ENCODE peak calls at places on chromosomes 3 and 15, in six cellular contexts. One of them, this sample, is unnamed.

GRCh38 chr3:138336454-138336853 is 6.8 kb upstream of the NME9 start:
- DNase-seq in K562: no peak
- DNase-seq in GM12878: no peak
- DNase-seq in HepG2: no peak
- DNase-seq in H1: no peak
- DNase-seq in SK-N-SH: no peak
- DNase-seq in this sample: no peak

GRCh38 chr3:194333212-194333980 is 17.7 kb downstream of the CPN2 start:
- DNase-seq in K562: peak; percentile 79
- DNase-seq in GM12878: no peak
- DNase-seq in HepG2: peak; percentile 77
- DNase-seq in H1: peak; percentile 50
- DNase-seq in SK-N-SH: peak; percentile 90
- DNase-seq in this sample: no peak

GRCh38 chr3:170038434-170039110 is 777 bp downstream of the GPR160 start:
- DNase-seq in K562: no peak
- DNase-seq in GM12878: no peak
- DNase-seq in HepG2: no peak
- DNase-seq in H1: peak; percentile 36
- DNase-seq in SK-N-SH: no peak
- DNase-seq in this sample: peak; percentile 74

GRCh38 chr3:29183346-29184087 is 97.4 kb upstream of the RBMS3 start:
- DNase-seq in K562: no peak
- DNase-seq in GM12878: no peak
- DNase-seq in HepG2: no peak
- DNase-seq in H1: no peak
- DNase-seq in SK-N-SH: no peak
- DNase-seq in this sample: no peak

GRCh38 chr15:64825431-64826294 is at the start of gene PIF1:
- DNase-seq in K562: peak; percentile 95
- DNase-seq in GM12878: peak; percentile 98
- DNase-seq in HepG2: peak; percentile 98
- DNase-seq in H1: peak; percentile 85
- DNase-seq in SK-N-SH: peak; percentile 94
- DNase-seq in this sample: peak; percentile 94

GRCh38 chr3:109224333-109224732 is 87.8 kb downstream of the C3orf85 start:
- DNase-seq in K562: peak; percentile 3
- DNase-seq in GM12878: no peak
- DNase-seq in HepG2: peak; percentile 12
- DNase-seq in H1: peak; percentile 36
- DNase-seq in SK-N-SH: no peak
- DNase-seq in this sample: no peak

GRCh38 chr3:55458398-55458797 is 28.7 kb downstream of the WNT5A start:
- DNase-seq in K562: no peak
- DNase-seq in GM12878: no peak
- DNase-seq in HepG2: no peak
- DNase-seq in H1: no peak
- DNase-seq in SK-N-SH: no peak
- DNase-seq in this sample: no peak

GRCh38 chr3:36942632-36943248 is 2.1 kb downstream of the TRANK1 start:
- DNase-seq in K562: no peak
- DNase-seq in GM12878: no peak
- DNase-seq in HepG2: no peak
- DNase-seq in H1: no peak
- DNase-seq in SK-N-SH: no peak
- DNase-seq in this sample: no peak

GRCh38 chr3:98797905-98798304 is 34.8 kb downstream of the ST3GAL6 start:
- DNase-seq in K562: no peak
- DNase-seq in GM12878: no peak
- DNase-seq in HepG2: no peak
- DNase-seq in H1: no peak
- DNase-seq in SK-N-SH: no peak
- DNase-seq in this sample: no peak

GRCh38 chr3:12910356-12911099 is 69.2 kb upstream of the RPL32 start:
- DNase-seq in K562: no peak
- DNase-seq in GM12878: no peak
- DNase-seq in HepG2: no peak
- DNase-seq in H1: no peak
- DNase-seq in SK-N-SH: no peak
- DNase-seq in this sample: no peak

GRCh38 chr15:42194502-42194901 is 13.6 kb downstream of the VPS39 start:
- DNase-seq in K562: no peak
- DNase-seq in GM12878: no peak
- DNase-seq in HepG2: peak; percentile 82
- DNase-seq in H1: no peak
- DNase-seq in SK-N-SH: no peak
- DNase-seq in this sample: peak; percentile 61

GRCh38 chr3:124267406-124267805 is 275.5 kb upstream of the ROPN1 start:
- DNase-seq in K562: no peak
- DNase-seq in GM12878: no peak
- DNase-seq in HepG2: no peak
- DNase-seq in H1: no peak
- DNase-seq in SK-N-SH: no peak
- DNase-seq in this sample: no peak

GRCh38 chr3:142657033-142657432 is 60.8 kb downstream of the PLS1 start:
- DNase-seq in K562: no peak
- DNase-seq in GM12878: no peak
- DNase-seq in HepG2: no peak
- DNase-seq in H1: no peak
- DNase-seq in SK-N-SH: no peak
- DNase-seq in this sample: no peak

GRCh38 chr15:44537728-44538240 is 837 bp downstream of the EIF3J start:
- DNase-seq in K562: peak; percentile 50
- DNase-seq in GM12878: no peak
- DNase-seq in HepG2: peak; percentile 49
- DNase-seq in H1: no peak
- DNase-seq in SK-N-SH: peak; percentile 33
- DNase-seq in this sample: peak; percentile 12

GRCh38 chr3:58204713-58205112 is 6.1 kb downstream of the DNASE1L3 start:
- DNase-seq in K562: no peak
- DNase-seq in GM12878: no peak
- DNase-seq in HepG2: no peak
- DNase-seq in H1: no peak
- DNase-seq in SK-N-SH: no peak
- DNase-seq in this sample: no peak

GRCh38 chr3:190000861-190001196 is 119.9 kb downstream of the P3H2 start:
- DNase-seq in K562: no peak
- DNase-seq in GM12878: no peak
- DNase-seq in HepG2: no peak
- DNase-seq in H1: no peak
- DNase-seq in SK-N-SH: no peak
- DNase-seq in this sample: no peak

GRCh38 chr3:190001426-190001825 is 119.3 kb downstream of the P3H2 start:
- DNase-seq in K562: no peak
- DNase-seq in GM12878: no peak
- DNase-seq in HepG2: no peak
- DNase-seq in H1: no peak
- DNase-seq in SK-N-SH: no peak
- DNase-seq in this sample: no peak

GRCh38 chr3:189999718-190000117 is 121.0 kb downstream of the P3H2 start:
- DNase-seq in K562: no peak
- DNase-seq in GM12878: no peak
- DNase-seq in HepG2: peak; percentile 72
- DNase-seq in H1: no peak
- DNase-seq in SK-N-SH: no peak
- DNase-seq in this sample: no peak

GRCh38 chr3:190003730-190004129 is 117.0 kb downstream of the P3H2 start:
- DNase-seq in K562: no peak
- DNase-seq in GM12878: no peak
- DNase-seq in HepG2: no peak
- DNase-seq in H1: no peak
- DNase-seq in SK-N-SH: no peak
- DNase-seq in this sample: no peak

DNA sequence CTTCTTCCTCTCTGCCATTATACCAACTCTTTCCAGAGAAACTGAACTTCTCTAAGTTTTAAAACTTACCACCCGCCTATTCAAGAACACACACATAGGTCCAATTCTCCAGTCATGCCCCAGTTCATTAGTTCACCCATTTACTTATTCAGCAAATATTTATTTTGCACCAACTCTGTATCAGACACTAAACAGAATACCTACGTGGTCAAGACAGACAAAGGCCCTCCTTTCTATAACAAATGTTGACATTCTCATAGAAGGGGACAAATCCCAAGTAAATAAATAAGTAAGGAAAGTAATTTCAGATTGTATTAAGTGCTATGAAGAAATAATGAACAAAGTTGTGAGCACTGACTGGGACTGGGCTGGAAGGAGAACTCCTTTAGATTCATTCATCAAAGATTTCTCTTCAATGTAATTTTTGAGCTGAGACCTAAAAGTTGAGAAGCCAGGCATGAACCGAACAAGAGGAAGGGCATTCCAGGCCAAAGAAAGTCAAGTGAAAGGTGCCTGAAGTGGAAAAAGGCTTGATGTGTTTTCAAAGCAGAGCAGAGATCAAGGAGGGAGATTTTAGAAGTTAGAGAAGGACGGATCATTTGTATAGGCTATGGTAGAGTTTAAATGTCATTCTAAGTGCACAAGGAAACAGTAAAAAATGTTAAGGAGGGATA is 120.4 kb downstream of the P3H2 start:
- DNase-seq in K562: no peak
- DNase-seq in GM12878: no peak
- DNase-seq in HepG2: peak; percentile 11
- DNase-seq in H1: no peak
- DNase-seq in SK-N-SH: no peak
- DNase-seq in this sample: no peak
- H3K27ac ChIP-seq in K562: no peak overlapping the region
- H3K27ac ChIP-seq in GM12878: no peak overlapping the region
- H3K27ac ChIP-seq in HepG2: no peak overlapping the region
- H3K27ac ChIP-seq in H1: no peak overlapping the region
- H3K27ac ChIP-seq in SK-N-SH: no peak overlapping the region
- H3K27ac ChIP-seq in this sample: no peak overlapping the region

GRCh38 chr3:30516238-30516637 is 90.2 kb upstream of the TGFBR2 start:
- DNase-seq in K562: no peak
- DNase-seq in GM12878: no peak
- DNase-seq in HepG2: no peak
- DNase-seq in H1: no peak
- DNase-seq in SK-N-SH: no peak
- DNase-seq in this sample: no peak

GRCh38 chr3:30521156-30521555 is 85.2 kb upstream of the TGFBR2 start:
- DNase-seq in K562: no peak
- DNase-seq in GM12878: no peak
- DNase-seq in HepG2: no peak
- DNase-seq in H1: no peak
- DNase-seq in SK-N-SH: no peak
- DNase-seq in this sample: no peak

GRCh38 chr3:30520695-30521094 is 85.7 kb upstream of the TGFBR2 start:
- DNase-seq in K562: no peak
- DNase-seq in GM12878: no peak
- DNase-seq in HepG2: no peak
- DNase-seq in H1: no peak
- DNase-seq in SK-N-SH: no peak
- DNase-seq in this sample: no peak

GRCh38 chr3:30518872-30519271 is 87.5 kb upstream of the TGFBR2 start:
- DNase-seq in K562: no peak
- DNase-seq in GM12878: no peak
- DNase-seq in HepG2: no peak
- DNase-seq in H1: no peak
- DNase-seq in SK-N-SH: no peak
- DNase-seq in this sample: no peak

DNA sequence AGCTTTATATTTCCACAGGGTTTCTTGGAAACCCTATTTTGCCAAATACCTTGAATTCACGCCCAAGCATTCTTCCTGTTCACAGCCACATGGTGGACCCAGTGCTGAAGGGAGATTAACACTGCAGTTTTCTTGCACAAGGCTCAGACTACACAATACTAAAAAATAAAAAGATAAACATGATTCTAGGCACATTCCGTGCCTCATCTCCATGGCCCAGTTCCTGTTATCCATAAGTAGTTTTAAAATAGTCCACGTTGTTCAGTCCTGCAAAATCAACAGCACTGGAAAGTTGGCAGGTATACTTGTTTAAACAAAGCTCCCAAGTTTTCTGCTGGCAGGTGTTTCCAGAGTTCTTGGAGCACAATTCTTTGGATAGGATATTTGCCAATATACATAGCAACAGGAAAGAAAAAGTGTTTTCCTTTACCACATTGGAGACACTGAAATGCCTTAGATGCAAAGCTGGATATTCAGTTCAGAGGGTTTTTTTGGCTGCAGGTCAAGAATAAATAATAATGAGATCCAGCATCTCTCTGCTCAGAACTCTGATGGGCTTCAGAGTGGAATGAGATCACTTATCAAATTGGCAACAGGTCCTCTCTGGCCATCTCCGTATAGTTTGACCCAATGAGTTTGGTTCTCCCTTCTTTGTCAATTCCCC is 88.1 kb upstream of the TGFBR2 start:
- DNase-seq in K562: no peak
- DNase-seq in GM12878: no peak
- DNase-seq in HepG2: peak; percentile 68
- DNase-seq in H1: no peak
- DNase-seq in SK-N-SH: no peak
- DNase-seq in this sample: no peak
- TF ChIP-seq GABPA in K562: no peak
- TF ChIP-seq GABPA in GM12878: no peak
- TF ChIP-seq GABPA in HepG2: no peak
- TF ChIP-seq GABPA in H1: no peak
- TF ChIP-seq GABPA in SK-N-SH: no peak
- TF ChIP-seq GABPA in this sample: no peak

GRCh38 chr3:30397030-30397429 is 209.4 kb upstream of the TGFBR2 start:
- DNase-seq in K562: no peak
- DNase-seq in GM12878: no peak
- DNase-seq in HepG2: no peak
- DNase-seq in H1: no peak
- DNase-seq in SK-N-SH: no peak
- DNase-seq in this sample: no peak

GRCh38 chr3:30401971-30402370 is 204.4 kb upstream of the TGFBR2 start:
- DNase-seq in K562: no peak
- DNase-seq in GM12878: no peak
- DNase-seq in HepG2: no peak
- DNase-seq in H1: no peak
- DNase-seq in SK-N-SH: peak; percentile 5
- DNase-seq in this sample: no peak

GRCh38 chr3:30399394-30400181 is 206.8 kb upstream of the TGFBR2 start:
- DNase-seq in K562: no peak
- DNase-seq in GM12878: no peak
- DNase-seq in HepG2: no peak
- DNase-seq in H1: no peak
- DNase-seq in SK-N-SH: no peak
- DNase-seq in this sample: no peak

DNA sequence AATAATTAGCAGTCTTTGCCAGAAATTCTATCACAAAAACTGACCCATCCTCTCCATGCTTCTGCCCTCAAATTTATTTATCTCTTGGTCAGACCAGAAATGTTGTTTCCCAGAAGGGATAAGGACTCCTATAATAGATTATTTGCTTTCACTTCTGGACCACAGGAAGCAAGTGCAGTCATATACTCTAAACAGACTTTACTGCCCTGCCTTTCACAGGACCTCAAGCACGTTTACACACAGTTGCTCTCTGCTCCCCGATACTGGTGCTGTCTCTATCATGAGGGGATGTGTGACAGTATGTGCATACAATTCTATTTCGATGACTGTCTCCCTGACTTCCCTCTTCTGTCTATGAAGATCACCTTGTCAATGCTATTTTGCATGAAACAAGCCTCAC is 205.5 kb upstream of the TGFBR2 start:
- DNase-seq in K562: no peak
- DNase-seq in GM12878: no peak
- DNase-seq in HepG2: peak; percentile 28
- DNase-seq in H1: no peak
- DNase-seq in SK-N-SH: no peak
- DNase-seq in this sample: no peak
- H3K27ac ChIP-seq in K562: no peak overlapping the region
- H3K27ac ChIP-seq in GM12878: no peak overlapping the region
- H3K27ac ChIP-seq in HepG2: no peak overlapping the region
- H3K27ac ChIP-seq in H1: no peak overlapping the region
- H3K27ac ChIP-seq in SK-N-SH: peak overlapping the region; percentile 28
- H3K27ac ChIP-seq in this sample: no peak overlapping the region

GRCh38 chr15:88497109-88497761 is 29.7 kb downstream of the MRPS11 start:
- DNase-seq in K562: no peak
- DNase-seq in GM12878: no peak
- DNase-seq in HepG2: no peak
- DNase-seq in H1: no peak
- DNase-seq in SK-N-SH: no peak
- DNase-seq in this sample: no peak
- TF ChIP-seq GABPA in K562: no peak
- TF ChIP-seq GABPA in GM12878: no peak
- TF ChIP-seq GABPA in HepG2: no peak
- TF ChIP-seq GABPA in H1: no peak
- TF ChIP-seq GABPA in SK-N-SH: no peak
- TF ChIP-seq GABPA in this sample: no peak